ENCODE peak calls at places on chromosomes 2 and 18, in five cellular contexts. One of them, this sample, is unnamed.

GRCh38 chr2:20353597-20353996 is 3.0 kb upstream of the PUM2 start:
- DNase-seq in foreskin fibroblast: no peak
- DNase-seq in fibroblast of pulmonary artery: no peak
- DNase-seq in mesendoderm: peak
- DNase-seq in A549: no peak
- DNase-seq in this sample: no peak

GRCh38 chr2:137888845-137889244 is 75.4 kb upstream of the HNMT start:
- DNase-seq in A549: peak
- DNase-seq in fibroblast of pulmonary artery: peak
- DNase-seq in foreskin fibroblast: peak
- DNase-seq in mesendoderm: peak
- DNase-seq in this sample: peak

GRCh38 chr18:14944838-14945237 is 196.9 kb downstream of the ANKRD30B start:
- DNase-seq in mesendoderm: no peak
- DNase-seq in A549: no peak
- DNase-seq in fibroblast of pulmonary artery: no peak
- DNase-seq in foreskin fibroblast: no peak
- DNase-seq in this sample: no peak

GRCh38 chr2:203804070-203804469 is 63.5 kb upstream of the CTLA4 start:
- DNase-seq in foreskin fibroblast: peak
- DNase-seq in A549: no peak
- DNase-seq in mesendoderm: peak
- DNase-seq in fibroblast of pulmonary artery: peak
- DNase-seq in this sample: peak

GRCh38 chr2:57890462-57890861 is 156.1 kb upstream of the VRK2 start:
- DNase-seq in mesendoderm: no peak
- DNase-seq in foreskin fibroblast: peak
- DNase-seq in fibroblast of pulmonary artery: peak
- DNase-seq in A549: no peak
- DNase-seq in this sample: peak

GRCh38 chr2:84841577-84841976 is 39.3 kb downstream of the TRABD2A start:
- DNase-seq in fibroblast of pulmonary artery: no peak
- DNase-seq in foreskin fibroblast: no peak
- DNase-seq in mesendoderm: no peak
- DNase-seq in A549: no peak
- DNase-seq in this sample: no peak

GRCh38 chr2:10216677-10217498 is 85.8 kb upstream of the HPCAL1 start:
- DNase-seq in foreskin fibroblast: no peak
- DNase-seq in mesendoderm: no peak
- DNase-seq in fibroblast of pulmonary artery: no peak
- DNase-seq in A549: no peak
- DNase-seq in this sample: no peak

GRCh38 chr2:203436496-203436895 is 98.6 kb downstream of the RAPH1 start:
- DNase-seq in foreskin fibroblast: no peak
- DNase-seq in A549: no peak
- DNase-seq in mesendoderm: no peak
- DNase-seq in fibroblast of pulmonary artery: no peak
- DNase-seq in this sample: no peak

GRCh38 chr2:1973636-1974035 is 229.3 kb upstream of the PXDN start:
- DNase-seq in foreskin fibroblast: no peak
- DNase-seq in fibroblast of pulmonary artery: no peak
- DNase-seq in A549: no peak
- DNase-seq in mesendoderm: peak
- DNase-seq in this sample: peak

GRCh38 chr18:36296591-36297418 is 708 bp upstream of the FHOD3 start:
- DNase-seq in foreskin fibroblast: peak
- DNase-seq in A549: peak
- DNase-seq in fibroblast of pulmonary artery: peak
- DNase-seq in mesendoderm: peak
- DNase-seq in this sample: peak

GRCh38 chr2:160367887-160368286 is 125.7 kb downstream of the RBMS1 start:
- DNase-seq in fibroblast of pulmonary artery: peak
- DNase-seq in mesendoderm: no peak
- DNase-seq in foreskin fibroblast: peak
- DNase-seq in A549: no peak
- DNase-seq in this sample: peak

GRCh38 chr2:203626952-203627681 is 79.3 kb upstream of the CD28 start:
- DNase-seq in A549: no peak
- DNase-seq in mesendoderm: no peak
- DNase-seq in foreskin fibroblast: peak
- DNase-seq in fibroblast of pulmonary artery: peak
- DNase-seq in this sample: peak

GRCh38 chr2:226885769-226886435 is 50.0 kb downstream of the RHBDD1 start:
- DNase-seq in mesendoderm: no peak
- DNase-seq in foreskin fibroblast: peak
- DNase-seq in A549: no peak
- DNase-seq in fibroblast of pulmonary artery: no peak
- DNase-seq in this sample: no peak

GRCh38 chr2:98710709-98711108 is 20.2 kb downstream of the MGAT4A start:
- DNase-seq in fibroblast of pulmonary artery: no peak
- DNase-seq in A549: no peak
- DNase-seq in mesendoderm: no peak
- DNase-seq in foreskin fibroblast: no peak
- DNase-seq in this sample: no peak

GRCh38 chr2:8002765-8003393 is 679.0 kb upstream of the ID2 start:
- DNase-seq in A549: no peak
- DNase-seq in fibroblast of pulmonary artery: no peak
- DNase-seq in foreskin fibroblast: no peak
- DNase-seq in mesendoderm: no peak
- DNase-seq in this sample: peak

GRCh38 chr2:70528276-70528675 is 25.4 kb downstream of the TGFA start:
- DNase-seq in mesendoderm: no peak
- DNase-seq in foreskin fibroblast: no peak
- DNase-seq in A549: no peak
- DNase-seq in fibroblast of pulmonary artery: no peak
- DNase-seq in this sample: no peak

GRCh38 chr2:161068670-161069069 is 91.6 kb upstream of the TANK start:
- DNase-seq in A549: no peak
- DNase-seq in foreskin fibroblast: peak
- DNase-seq in mesendoderm: no peak
- DNase-seq in fibroblast of pulmonary artery: peak
- DNase-seq in this sample: peak

GRCh38 chr2:120978359-120979050 is 242.8 kb downstream of the GLI2 start:
- DNase-seq in A549: peak
- DNase-seq in fibroblast of pulmonary artery: peak
- DNase-seq in foreskin fibroblast: no peak
- DNase-seq in mesendoderm: no peak
- DNase-seq in this sample: peak

GRCh38 chr18:6553234-6553900 is 138.7 kb upstream of the L3MBTL4 start:
- DNase-seq in A549: no peak
- DNase-seq in mesendoderm: no peak
- DNase-seq in fibroblast of pulmonary artery: no peak
- DNase-seq in foreskin fibroblast: no peak
- DNase-seq in this sample: peak

GRCh38 chr18:46226461-46226860 is 122.3 kb downstream of the HAUS1 start:
- DNase-seq in fibroblast of pulmonary artery: peak
- DNase-seq in foreskin fibroblast: peak
- DNase-seq in mesendoderm: no peak
- DNase-seq in A549: no peak
- DNase-seq in this sample: peak

GRCh38 chr2:26768759-26769500 is 4.8 kb downstream of the SLC35F6 start:
- DNase-seq in foreskin fibroblast: peak
- DNase-seq in A549: peak
- DNase-seq in fibroblast of pulmonary artery: peak
- DNase-seq in mesendoderm: no peak
- DNase-seq in this sample: peak

GRCh38 chr2:37149626-37150322 is 7.0 kb downstream of the EIF2AK2 start:
- DNase-seq in fibroblast of pulmonary artery: no peak
- DNase-seq in foreskin fibroblast: no peak
- DNase-seq in mesendoderm: no peak
- DNase-seq in A549: no peak
- DNase-seq in this sample: peak

GRCh38 chr2:100832885-100833284 is 12.9 kb downstream of the NPAS2 start:
- DNase-seq in fibroblast of pulmonary artery: no peak
- DNase-seq in mesendoderm: no peak
- DNase-seq in A549: no peak
- DNase-seq in foreskin fibroblast: peak
- DNase-seq in this sample: peak

GRCh38 chr2:226795281-226796011 is 4.2 kb downstream of the IRS1 start:
- DNase-seq in fibroblast of pulmonary artery: no peak
- DNase-seq in A549: no peak
- DNase-seq in mesendoderm: no peak
- DNase-seq in foreskin fibroblast: peak
- DNase-seq in this sample: peak

GRCh38 chr18:8610442-8610801 is 1.2 kb downstream of the RAB12 start:
- DNase-seq in foreskin fibroblast: peak
- DNase-seq in fibroblast of pulmonary artery: no peak
- DNase-seq in mesendoderm: no peak
- DNase-seq in A549: no peak
- DNase-seq in this sample: peak

GRCh38 chr2:186590538-186591441 is 934 bp downstream of the ITGAV start:
- DNase-seq in A549: peak
- DNase-seq in foreskin fibroblast: peak
- DNase-seq in mesendoderm: peak
- DNase-seq in fibroblast of pulmonary artery: peak
- DNase-seq in this sample: peak

GRCh38 chr2:55165567-55165966 is 66.5 kb downstream of the CLHC1 start:
- DNase-seq in fibroblast of pulmonary artery: no peak
- DNase-seq in mesendoderm: no peak
- DNase-seq in A549: no peak
- DNase-seq in foreskin fibroblast: peak
- DNase-seq in this sample: peak

GRCh38 chr2:213627835-213628234 is 343.6 kb downstream of the SPAG16 start:
- DNase-seq in mesendoderm: no peak
- DNase-seq in fibroblast of pulmonary artery: no peak
- DNase-seq in foreskin fibroblast: no peak
- DNase-seq in A549: no peak
- DNase-seq in this sample: no peak

GRCh38 chr2:154556146-154556545 is 142.3 kb upstream of the KCNJ3 start:
- DNase-seq in mesendoderm: no peak
- DNase-seq in foreskin fibroblast: no peak
- DNase-seq in fibroblast of pulmonary artery: no peak
- DNase-seq in A549: no peak
- DNase-seq in this sample: no peak

GRCh38 chr2:28367667-28368416 is 24.8 kb upstream of the FOSL2 start:
- DNase-seq in mesendoderm: no peak
- DNase-seq in A549: no peak
- DNase-seq in foreskin fibroblast: no peak
- DNase-seq in fibroblast of pulmonary artery: no peak
- DNase-seq in this sample: no peak

GRCh38 chr2:221850076-221850475 is 278.0 kb upstream of the EPHA4 start:
- DNase-seq in mesendoderm: no peak
- DNase-seq in fibroblast of pulmonary artery: no peak
- DNase-seq in A549: no peak
- DNase-seq in foreskin fibroblast: no peak
- DNase-seq in this sample: no peak

GRCh38 chr18:58922995-58923394 is 58.3 kb downstream of the ZNF532 start:
- DNase-seq in A549: no peak
- DNase-seq in mesendoderm: no peak
- DNase-seq in fibroblast of pulmonary artery: no peak
- DNase-seq in foreskin fibroblast: no peak
- DNase-seq in this sample: no peak
- H3K4me3 ChIP-seq in A549: no peak
- H3K4me3 ChIP-seq in mesendoderm: no peak
- H3K4me3 ChIP-seq in fibroblast of pulmonary artery: no peak
- H3K4me3 ChIP-seq in foreskin fibroblast: no peak
- H3K4me3 ChIP-seq in this sample: no peak

DNA sequence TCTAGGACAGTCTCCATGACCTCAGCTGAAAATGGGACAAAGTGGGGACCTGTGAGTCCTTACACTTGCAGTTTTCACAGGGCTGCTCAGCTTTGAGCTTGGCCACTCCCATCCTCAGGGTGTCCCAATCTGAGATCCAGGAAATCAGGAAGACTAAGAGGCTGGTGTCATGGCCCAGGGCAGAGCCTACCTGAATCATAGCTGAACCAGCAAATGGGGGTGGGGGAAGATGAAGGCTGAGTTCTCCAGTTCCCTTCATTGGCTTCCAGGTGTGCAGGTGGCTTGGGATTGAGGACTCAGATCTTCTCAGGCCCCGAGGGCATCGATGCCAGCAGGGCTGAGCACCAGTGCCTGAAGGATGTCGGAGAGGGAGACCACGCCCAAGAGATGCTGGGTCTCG is 8.1 kb downstream of the PRKAG3 start:
- DNase-seq in fibroblast of pulmonary artery: no peak
- DNase-seq in A549: no peak
- DNase-seq in mesendoderm: no peak
- DNase-seq in foreskin fibroblast: no peak
- DNase-seq in this sample: no peak
- H3K4me3 ChIP-seq in fibroblast of pulmonary artery: no peak
- H3K4me3 ChIP-seq in A549: no peak
- H3K4me3 ChIP-seq in mesendoderm: no peak
- H3K4me3 ChIP-seq in foreskin fibroblast: no peak
- H3K4me3 ChIP-seq in this sample: no peak

DNA sequence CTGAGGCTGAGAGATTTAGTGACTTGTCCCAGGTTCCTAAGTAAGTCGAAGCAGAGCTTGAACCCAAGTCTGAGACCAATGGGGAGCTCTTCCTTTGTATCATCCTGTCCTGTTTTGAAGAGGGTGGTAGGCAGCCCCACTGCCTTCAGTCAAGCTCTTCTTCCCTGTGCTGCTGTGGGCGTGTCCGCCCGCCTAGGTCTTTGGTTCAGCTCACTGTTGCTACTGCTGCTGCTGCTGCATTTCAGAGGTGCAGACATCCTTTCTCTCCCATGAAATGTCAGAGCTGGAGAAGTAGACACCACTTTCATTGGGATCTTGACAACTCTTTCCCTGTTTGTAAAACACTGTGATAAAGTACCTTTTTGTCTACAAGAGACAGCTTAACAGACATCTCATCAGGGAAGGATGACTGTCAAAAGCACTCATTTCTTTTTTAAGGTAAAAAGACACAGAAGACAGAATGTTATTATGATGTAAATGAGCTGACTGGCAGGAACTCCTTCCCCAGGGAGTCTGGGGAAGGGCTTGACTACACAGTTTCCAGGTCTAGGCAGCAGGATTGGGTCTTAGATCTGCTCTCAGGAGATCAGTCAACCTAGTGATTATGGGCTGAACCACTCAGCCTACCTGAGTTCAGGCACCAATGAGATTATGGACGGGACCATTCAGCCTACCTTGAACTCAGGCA is 91.7 kb upstream of the TRIB2 start:
- DNase-seq in mesendoderm: peak
- DNase-seq in foreskin fibroblast: no peak
- DNase-seq in A549: no peak
- DNase-seq in fibroblast of pulmonary artery: no peak
- DNase-seq in this sample: no peak
- H3K4me3 ChIP-seq in mesendoderm: no peak
- H3K4me3 ChIP-seq in foreskin fibroblast: no peak
- H3K4me3 ChIP-seq in A549: no peak
- H3K4me3 ChIP-seq in fibroblast of pulmonary artery: no peak
- H3K4me3 ChIP-seq in this sample: no peak

GRCh38 chr2:43227830-43228280 is 1.4 kb upstream of the ZFP36L2 start:
- DNase-seq in mesendoderm: no peak
- DNase-seq in A549: peak
- DNase-seq in foreskin fibroblast: no peak
- DNase-seq in fibroblast of pulmonary artery: no peak
- DNase-seq in this sample: no peak

GRCh38 chr2:43228341-43228751 is 1.9 kb upstream of the ZFP36L2 start:
- DNase-seq in mesendoderm: no peak
- DNase-seq in fibroblast of pulmonary artery: no peak
- DNase-seq in foreskin fibroblast: no peak
- DNase-seq in A549: no peak
- DNase-seq in this sample: no peak

GRCh38 chr2:43226955-43227829 is 786 bp upstream of the ZFP36L2 start:
- DNase-seq in mesendoderm: peak
- DNase-seq in fibroblast of pulmonary artery: peak
- DNase-seq in A549: peak
- DNase-seq in foreskin fibroblast: peak
- DNase-seq in this sample: peak

GRCh38 chr2:43230481-43230880 is 4.1 kb upstream of the ZFP36L2 start:
- DNase-seq in foreskin fibroblast: no peak
- DNase-seq in fibroblast of pulmonary artery: no peak
- DNase-seq in mesendoderm: peak
- DNase-seq in A549: no peak
- DNase-seq in this sample: no peak

GRCh38 chr2:43228782-43229659 is 2.6 kb upstream of the ZFP36L2 start:
- DNase-seq in foreskin fibroblast: peak
- DNase-seq in fibroblast of pulmonary artery: peak
- DNase-seq in A549: no peak
- DNase-seq in mesendoderm: no peak
- DNase-seq in this sample: peak
- H3K4me3 ChIP-seq in foreskin fibroblast: no peak
- H3K4me3 ChIP-seq in fibroblast of pulmonary artery: no peak
- H3K4me3 ChIP-seq in A549: no peak
- H3K4me3 ChIP-seq in mesendoderm: no peak
- H3K4me3 ChIP-seq in this sample: no peak

This sample was measured in choroid plexus epithelial cell.